ENCODE peak calls at places on chromosomes 16 and 17, in seven cellular contexts. R is Peyer's patch, X is heart right ventricle, Y is SJSA1, V is uterus, O is stomach, T is Panc1. I is an unnamed sample.

GRCh38 chr17:57561072-57561861 is 183.8 kb downstream of the CCDC182 start:
- DNase-seq in R (no peak), X (no peak), Y (no peak), V (no peak), O (no peak), T (no peak), I (no peak)

GRCh38 chr17:47072881-47073280 is 93.8 kb upstream of the RPRML start:
- DNase-seq in R (no peak), X (no peak), Y (no peak), V (no peak), O (no peak), T (no peak), I (no peak)

GRCh38 chr16:79286646-79287423 is 313.7 kb downstream of the MAF start:
- DNase-seq in R (no peak), X (peak), Y (no peak), V (no peak), O (peak), T (no peak), I (no peak)

GRCh38 chr17:14942511-14943185 is 322.5 kb downstream of the PMP22 start:
- DNase-seq in R (no peak), X (no peak), Y (no peak), V (no peak), O (no peak), T (no peak), I (no peak)

GRCh38 chr16:27291722-27292240 is 22.0 kb upstream of the IL4R start:
- DNase-seq in R (no peak), X (no peak), Y (peak), V (no peak), O (no peak), T (no peak), I (no peak)

GRCh38 chr16:83698964-83699363 is 108.8 kb upstream of the HSBP1 start:
- DNase-seq in R (no peak), X (no peak), Y (no peak), V (no peak), O (no peak), T (no peak), I (no peak)

GRCh38 chr17:58083491-58084316 is 485 bp downstream of the DYNLL2 start:
- DNase-seq in R (peak), X (peak), Y (peak), V (peak), O (peak), T (no peak), I (no peak)

GRCh38 chr17:76431509-76431908 is 21.4 kb downstream of the UBE2O start:
- DNase-seq in R (no peak), X (no peak), Y (no peak), V (no peak), O (no peak), T (no peak), I (no peak)

GRCh38 chr17:75601057-75601987 is 13.7 kb downstream of the MYO15B start:
- DNase-seq in R (peak), X (peak), Y (peak), V (no peak), O (peak), T (peak), I (no peak)

GRCh38 chr16:56589141-56590039 is at the start of gene MT3:
- DNase-seq in R (peak), X (peak), Y (no peak), V (no peak), O (no peak), T (no peak), I (no peak)

GRCh38 chr17:30905742-30906100 is 317 bp downstream of the TEFM start:
- DNase-seq in R (peak), X (no peak), Y (no peak), V (no peak), O (no peak), T (no peak), I (no peak)

GRCh38 chr16:30395155-30395991 is at the start of gene ZNF48:
- DNase-seq in R (peak), X (peak), Y (peak), V (peak), O (peak), T (no peak), I (no peak)

GRCh38 chr17:49438885-49439284 is 24.2 kb upstream of the PHB1 start:
- DNase-seq in R (no peak), X (no peak), Y (peak), V (no peak), O (no peak), T (no peak), I (no peak)

GRCh38 chr17:78921437-78921971 is 3.7 kb downstream of the TIMP2 start:
- DNase-seq in R (no peak), X (peak), Y (no peak), V (no peak), O (no peak), T (no peak), I (no peak)
- H3K4me3 ChIP-seq in R (no peak), X (no peak), Y (no peak), V (no peak), O (no peak), T (no peak), I (peak)

GRCh38 chr17:69314246-69315030 is 12.5 kb downstream of the ABCA5 start:
- DNase-seq in R (no peak), X (no peak), Y (no peak), V (no peak), O (no peak), T (no peak), I (no peak)
- H3K27ac ChIP-seq in R (no peak), X (no peak), Y (no peak), V (no peak), O (no peak), T (peak), I (no peak)

GRCh38 chr17:61209099-61209439 is 190.6 kb upstream of the TBX2 start:
- DNase-seq in R (no peak), X (no peak), Y (no peak), V (no peak), O (no peak), T (no peak), I (no peak)
- H3K4me3 ChIP-seq in R (no peak), X (peak), Y (no peak), V (no peak), O (no peak), T (no peak), I (peak)

GRCh38 chr16:71296584-71297133 is 7.5 kb upstream of the CMTR2 start:
- DNase-seq in R (no peak), X (no peak), Y (no peak), V (no peak), O (no peak), T (no peak), I (no peak)
- H3K27ac ChIP-seq in R (no peak), X (no peak), Y (no peak), V (no peak), O (no peak), T (no peak), I (no peak)

GRCh38 chr16:85123891-85124635 is 11.8 kb upstream of the CIBAR2 start:
- DNase-seq in R (no peak), X (peak), Y (peak), V (peak), O (no peak), T (no peak), I (peak)
- H3K4me3 ChIP-seq in R (no peak), X (peak), Y (peak), V (no peak), O (no peak), T (no peak), I (peak)

DNA sequence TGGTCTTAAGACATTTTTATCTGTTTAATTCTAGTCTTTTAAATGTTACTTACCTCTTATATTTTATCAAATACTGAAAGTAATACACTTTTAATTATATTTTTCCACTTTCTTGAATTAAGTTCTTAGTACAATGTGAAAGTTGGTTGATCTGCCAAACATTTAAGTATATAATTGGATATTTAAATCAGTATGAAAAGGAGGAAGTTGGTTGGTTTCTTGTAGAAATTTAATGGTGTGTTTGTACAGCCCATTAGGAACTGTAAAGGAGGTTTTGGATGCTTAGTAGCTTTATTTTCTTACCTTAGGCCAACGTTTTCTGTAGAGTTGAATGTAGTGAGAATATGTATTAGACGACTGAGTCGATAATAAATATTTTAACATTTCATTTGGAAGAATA is 5.4 kb downstream of the NFATC3 start:
- DNase-seq in R (no peak), X (no peak), Y (no peak), V (no peak), O (no peak), T (no peak), I (no peak)
- H3K27ac ChIP-seq in R (no peak), X (no peak), Y (no peak), V (no peak), O (no peak), T (no peak), I (no peak)

DNA sequence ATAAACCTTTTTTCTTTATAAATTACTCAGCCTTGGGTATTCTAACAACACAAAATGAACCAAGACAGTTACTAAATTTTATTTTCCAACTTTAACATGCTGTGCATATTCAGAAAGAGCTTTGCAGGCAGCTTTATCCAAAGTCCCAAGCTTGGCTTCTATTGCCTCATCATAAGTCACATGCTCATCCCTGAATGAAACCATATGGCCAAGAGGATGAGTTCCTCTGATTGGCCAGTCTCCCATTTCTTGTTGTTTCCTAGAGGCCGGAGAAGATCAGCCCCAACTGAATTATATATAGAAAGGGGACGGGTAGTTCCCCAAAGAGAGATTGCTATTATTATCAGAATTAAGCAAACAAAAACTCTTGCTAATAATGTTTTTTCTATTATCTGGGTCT is 357.7 kb upstream of the SALL1 start:
- DNase-seq in R (no peak), X (no peak), Y (no peak), V (peak), O (no peak), T (no peak), I (no peak)
- H3K4me3 ChIP-seq in R (no peak), X (no peak), Y (no peak), V (no peak), O (no peak), T (no peak), I (no peak)

I was measured in thoracic aorta.